ENCODE peak calls at places on chromosomes 12 and 14, in ten cellular contexts. Y, I, D, F, O, X, L, H, N and R are unnamed samples.

GRCh38 chr12:112716099-112717093 is 75.2 kb upstream of the RPH3A start:
- DNase-seq in L (no peak), O (no peak), D (no peak), N (no peak), Y (no peak), X (peak), I (no peak), H (peak), F (no peak), R (no peak)

GRCh38 chr12:5085896-5086295 is 42.2 kb downstream of the KCNA5 start:
- DNase-seq in N (no peak), X (peak), F (no peak), H (peak), O (no peak), Y (no peak), L (peak), D (no peak), I (no peak), R (no peak)

GRCh38 chr12:13100882-13101769 is 2.3 kb downstream of the GSG1 start:
- DNase-seq in F (peak), D (peak), Y (peak), H (peak), X (peak), O (peak), N (peak), I (peak), L (peak), R (peak)

GRCh38 chr14:84403585-84403984 is 1126.4 kb upstream of the FLRT2 start:
- DNase-seq in H (no peak), D (no peak), N (no peak), I (peak), X (no peak), F (no peak), L (peak), O (no peak), Y (no peak), R (no peak)

GRCh38 chr12:2054091-2055018 is 1.6 kb downstream of the CACNA1C start:
- DNase-seq in D (no peak), N (peak), L (no peak), O (no peak), H (no peak), I (peak), X (no peak), Y (no peak), F (no peak), R (no peak)

GRCh38 chr14:20632831-20633771 is 8.4 kb downstream of the OR6S1 start:
- DNase-seq in Y (peak), O (peak), L (no peak), D (peak), H (peak), X (peak), N (no peak), F (no peak), I (peak), R (no peak)

GRCh38 chr12:86513206-86513605 is 257.0 kb upstream of the MGAT4C start:
- DNase-seq in I (no peak), Y (no peak), D (no peak), L (no peak), H (no peak), N (no peak), O (no peak), F (no peak), X (no peak), R (no peak)

GRCh38 chr12:68804654-68805591 is 3.1 kb upstream of the MDM2 start:
- DNase-seq in Y (no peak), F (no peak), O (no peak), N (no peak), I (no peak), H (no peak), L (no peak), D (no peak), X (no peak), R (no peak)

GRCh38 chr14:67583711-67584644 is 16.1 kb downstream of the PIGH start:
- DNase-seq in Y (peak), L (no peak), O (no peak), X (peak), F (no peak), H (peak), N (peak), I (peak), D (peak), R (no peak)

GRCh38 chr12:108131035-108131434 is 1.9 kb downstream of the WSCD2 start:
- DNase-seq in O (no peak), D (no peak), X (no peak), H (no peak), Y (no peak), F (no peak), L (no peak), I (no peak), N (no peak), R (no peak)

GRCh38 chr14:104102282-104102914 is 16.9 kb downstream of the ASPG start:
- DNase-seq in H (no peak), O (no peak), L (no peak), D (no peak), X (no peak), N (no peak), Y (no peak), I (no peak), F (no peak), R (no peak)

GRCh38 chr12:27924350-27925140 is 48.0 kb downstream of the PTHLH start:
- DNase-seq in D (no peak), X (peak), L (no peak), N (no peak), O (no peak), H (no peak), F (no peak), I (no peak), Y (no peak), R (no peak)

GRCh38 chr14:104778694-104779331 is 16.7 kb downstream of the AKT1 start:
- DNase-seq in I (no peak), H (no peak), X (no peak), N (no peak), O (no peak), L (no peak), Y (no peak), F (no peak), D (no peak), R (no peak)

GRCh38 chr14:38074091-38074490 is 133.6 kb upstream of the SSTR1 start:
- DNase-seq in X (no peak), L (no peak), F (no peak), D (no peak), Y (no peak), I (no peak), H (no peak), N (no peak), O (no peak), R (no peak)

GRCh38 chr14:71739273-71739990 is 192.8 kb upstream of the RGS6 start:
- DNase-seq in F (no peak), X (peak), L (no peak), D (no peak), H (peak), Y (no peak), O (no peak), N (no peak), I (no peak), R (no peak)

GRCh38 chr14:70887207-70888150 is 19.8 kb upstream of the PCNX1 start:
- DNase-seq in X (peak), N (no peak), F (no peak), O (no peak), L (no peak), D (no peak), H (no peak), I (no peak), Y (no peak), R (no peak)

GRCh38 chr14:36805116-36805515 is 143.5 kb downstream of the PAX9 start:
- DNase-seq in X (peak), L (no peak), D (no peak), F (no peak), O (no peak), H (no peak), N (no peak), Y (no peak), I (no peak), R (no peak)

GRCh38 chr12:67354966-67355365 is 85.8 kb downstream of the CAND1 start:
- DNase-seq in X (peak), N (no peak), L (no peak), Y (no peak), F (no peak), D (no peak), I (no peak), O (no peak), H (peak), R (no peak)

GRCh38 chr12:42957136-42957535 is 367.6 kb upstream of the PRICKLE1 start:
- DNase-seq in Y (no peak), O (no peak), I (no peak), D (no peak), N (no peak), F (no peak), H (no peak), X (no peak), L (no peak), R (no peak)

GRCh38 chr14:90903101-90903500 is 86.9 kb upstream of the TTC7B start:
- DNase-seq in H (peak), N (peak), D (peak), X (peak), F (peak), O (peak), I (peak), Y (peak), L (no peak), R (no peak)

GRCh38 chr14:53925201-53925766 is 31.3 kb downstream of the BMP4 start:
- DNase-seq in F (no peak), I (no peak), X (no peak), D (no peak), N (no peak), O (no peak), H (no peak), Y (no peak), L (no peak), R (no peak)

GRCh38 chr14:73712540-73713141 is 1.5 kb downstream of the PNMA1 start:
- DNase-seq in I (peak), Y (peak), H (peak), L (no peak), F (no peak), O (no peak), X (peak), N (peak), D (no peak), R (no peak)

GRCh38 chr14:72906879-72907278 is 13.0 kb upstream of the DPF3 start:
- DNase-seq in I (no peak), F (no peak), N (no peak), Y (no peak), L (no peak), O (no peak), X (no peak), H (peak), D (no peak), R (no peak)